ENCODE peak calls at places on chromosomes 2 and 18, in eight cellular contexts. Y is AG04449, P is RWPE1, I is cardiac fibroblast, E is HFFc6, Q is progenitor cell of endocrine pancreas, R is K562, W is neural crest cell. F is an unnamed sample.

GRCh38 chr18:26480897-26481795 is 67.2 kb downstream of the KCTD1 start:
- DNase-seq in Y (peak), P (peak), I (peak), E (peak), Q (no peak), R (no peak), W (no peak), F (peak)

GRCh38 chr2:238968616-238969394 is 120.9 kb downstream of the TWIST2 start:
- DNase-seq in Y (no peak), P (no peak), I (no peak), E (no peak), Q (no peak), R (no peak), W (no peak), F (no peak)

GRCh38 chr2:134660619-134661403 is 58.0 kb downstream of the TMEM163 start:
- DNase-seq in Y (no peak), P (no peak), I (no peak), E (no peak), Q (no peak), R (no peak), W (no peak), F (no peak)

GRCh38 chr18:57581301-57581934 is 5.1 kb downstream of the FECH start:
- DNase-seq in Y (no peak), P (no peak), I (no peak), E (no peak), Q (no peak), R (no peak), W (no peak), F (no peak)

GRCh38 chr2:57701391-57701791 is 345.2 kb upstream of the VRK2 start:
- DNase-seq in Y (peak), P (no peak), I (peak), E (peak), Q (no peak), R (no peak), W (no peak), F (peak)

GRCh38 chr2:192500550-192501200 is 305.9 kb upstream of the TMEFF2 start:
- DNase-seq in Y (no peak), P (peak), I (peak), E (peak), Q (no peak), R (no peak), W (no peak), F (peak)

GRCh38 chr2:240576436-240577205 is 8.3 kb downstream of the RNPEPL1 start:
- DNase-seq in Y (no peak), P (no peak), I (no peak), E (no peak), Q (no peak), R (no peak), W (no peak), F (no peak)

GRCh38 chr2:18117592-18117991 is 239.1 kb downstream of the KCNS3 start:
- DNase-seq in Y (no peak), P (peak), I (peak), E (peak), Q (no peak), R (no peak), W (peak), F (peak)

GRCh38 chr2:56170988-56171387 is 12.8 kb upstream of the CCDC85A start:
- DNase-seq in Y (no peak), P (no peak), I (no peak), E (no peak), Q (no peak), R (no peak), W (no peak), F (no peak)

GRCh38 chr2:80256396-80257167 is 48.0 kb downstream of the LRRTM1 start:
- DNase-seq in Y (no peak), P (peak), I (peak), E (peak), Q (no peak), R (peak), W (no peak), F (no peak)

GRCh38 chr2:44805391-44805790 is 136.1 kb upstream of the SIX3 start:
- DNase-seq in Y (no peak), P (no peak), I (no peak), E (no peak), Q (no peak), R (no peak), W (no peak), F (no peak)

DNA sequence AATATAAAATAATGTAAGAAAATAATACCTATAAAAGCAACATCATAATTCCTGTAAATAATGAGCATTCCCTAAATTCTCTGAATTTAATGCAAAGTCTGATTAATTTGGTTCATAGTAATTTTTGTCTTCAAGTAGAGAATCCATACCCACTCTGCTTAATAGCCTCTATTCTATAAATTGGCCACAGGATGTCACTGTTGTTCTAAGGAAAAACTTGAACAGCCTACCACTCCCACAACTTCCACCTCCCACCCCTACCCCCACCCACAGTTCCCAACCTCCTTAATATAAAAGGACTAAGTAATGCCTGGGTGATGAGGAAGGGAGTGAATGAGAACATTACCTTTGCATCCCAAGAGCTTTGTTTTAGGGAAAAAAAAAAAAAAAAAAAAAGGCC is 27.2 kb upstream of the BBS5 start:
- DNase-seq in Y (no peak), P (peak), I (peak), E (peak), Q (no peak), R (peak), W (no peak), F (no peak)
- TF ChIP-seq CTCF in Y (peak), P (peak), I (peak), E (peak), Q (peak), R (peak), W (peak), F (peak)

DNA sequence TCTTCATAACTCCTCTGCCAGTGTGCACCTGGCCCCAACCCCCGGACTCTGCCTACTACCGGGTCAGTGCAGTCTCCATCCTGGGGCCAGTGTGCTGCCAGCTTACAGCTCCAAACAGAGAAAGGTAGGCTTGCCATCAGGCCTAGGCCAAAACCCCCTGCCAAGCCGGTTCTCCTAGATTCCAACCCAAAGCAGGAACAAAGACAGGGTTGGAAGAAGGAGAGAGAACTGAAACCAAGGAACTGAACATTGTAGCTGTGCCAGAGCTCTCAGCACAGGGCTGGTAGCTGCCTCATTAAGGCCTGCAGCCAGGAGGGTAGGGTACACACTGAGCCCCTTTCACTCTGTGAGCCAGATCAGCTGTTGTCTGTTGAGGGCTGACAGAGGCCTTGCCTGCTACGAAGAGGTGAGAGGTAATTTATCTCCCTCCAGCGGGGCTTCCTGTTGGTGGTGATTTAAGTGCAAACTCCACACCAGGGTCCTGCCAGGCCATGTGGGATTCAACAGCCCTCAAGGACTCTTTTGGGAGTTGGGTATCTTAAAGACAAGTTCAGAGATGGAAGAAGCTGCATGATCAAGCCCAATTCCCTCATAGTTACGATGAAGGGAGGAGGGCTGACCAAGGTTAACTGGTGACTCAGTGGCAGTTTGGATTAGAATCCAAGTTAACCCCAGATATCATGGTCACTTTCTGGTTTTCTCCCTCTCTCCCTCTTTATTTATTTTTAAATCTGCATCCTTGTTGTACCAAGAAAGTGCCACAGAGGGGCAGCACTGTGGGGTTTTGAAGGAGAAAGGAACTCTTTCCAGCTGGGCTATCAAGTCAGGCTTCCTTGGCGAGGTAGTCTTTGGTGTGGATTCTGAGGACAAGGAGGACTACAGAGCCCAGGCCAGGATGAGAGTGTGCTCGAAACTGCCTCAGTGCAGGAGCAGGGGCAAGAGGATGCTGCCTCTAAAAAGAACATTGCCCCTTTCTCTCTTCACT is 48.1 kb downstream of the CYRIA start:
- DNase-seq in Y (no peak), P (peak), I (peak), E (no peak), Q (no peak), R (peak), W (peak), F (no peak)
- TF ChIP-seq CTCF in Y (peak), P (no peak), I (peak), E (peak), Q (peak), R (peak), W (peak), F (peak)

GRCh38 chr2:54902763-54903162 is 147.5 kb downstream of the RTN4 start:
- DNase-seq in Y (no peak), P (no peak), I (no peak), E (no peak), Q (no peak), R (no peak), W (no peak), F (no peak)

GRCh38 chr2:54897420-54898310 is 152.6 kb downstream of the RTN4 start:
- DNase-seq in Y (no peak), P (no peak), I (no peak), E (no peak), Q (no peak), R (no peak), W (no peak), F (no peak)

GRCh38 chr2:54898451-54899226 is 151.6 kb downstream of the RTN4 start:
- DNase-seq in Y (no peak), P (no peak), I (no peak), E (no peak), Q (no peak), R (no peak), W (no peak), F (no peak)

GRCh38 chr2:54901224-54901986 is 148.8 kb downstream of the RTN4 start:
- DNase-seq in Y (no peak), P (no peak), I (no peak), E (no peak), Q (no peak), R (no peak), W (no peak), F (no peak)

DNA sequence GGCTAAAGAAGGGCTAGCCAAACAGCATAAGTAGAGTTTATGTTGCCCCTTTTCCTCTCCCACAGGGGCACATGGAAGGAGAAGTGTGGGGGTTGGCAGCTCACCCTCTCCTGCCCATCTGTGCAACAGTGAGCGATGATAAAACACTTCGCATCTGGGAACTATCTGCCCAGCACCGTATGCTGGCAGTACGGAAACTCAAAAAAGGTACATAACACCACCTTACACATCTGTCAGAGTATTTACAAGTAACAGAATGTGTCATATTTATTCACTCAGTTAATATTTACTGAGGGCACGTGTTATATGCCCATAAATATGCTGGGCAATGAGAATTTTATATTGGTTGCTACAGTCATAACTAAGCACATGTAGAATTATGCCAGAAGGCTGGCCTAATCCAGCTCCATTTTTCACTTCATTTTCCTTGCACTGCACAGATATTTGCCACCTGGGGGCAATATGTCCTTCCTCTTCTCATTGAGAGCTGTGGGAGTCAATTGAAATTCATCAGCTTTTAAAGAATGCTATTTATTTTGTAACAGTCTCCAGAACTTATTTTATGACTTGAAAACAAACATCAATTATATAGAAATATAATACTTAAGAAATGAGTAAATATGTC is 150.6 kb downstream of the RTN4 start:
- DNase-seq in Y (no peak), P (peak), I (peak), E (peak), Q (no peak), R (no peak), W (no peak), F (no peak)
- TF ChIP-seq CTCF in Y (peak), P (peak), I (peak), E (peak), Q (peak), R (peak), W (peak), F (peak)

GRCh38 chr2:120520929-120521912 is 175.3 kb downstream of the INHBB start:
- DNase-seq in Y (no peak), P (peak), I (peak), E (no peak), Q (peak), R (peak), W (peak), F (no peak)
- TF ChIP-seq CTCF in Y (peak), P (peak), I (peak), E (peak), Q (peak), R (peak), W (peak), F (peak)

DNA sequence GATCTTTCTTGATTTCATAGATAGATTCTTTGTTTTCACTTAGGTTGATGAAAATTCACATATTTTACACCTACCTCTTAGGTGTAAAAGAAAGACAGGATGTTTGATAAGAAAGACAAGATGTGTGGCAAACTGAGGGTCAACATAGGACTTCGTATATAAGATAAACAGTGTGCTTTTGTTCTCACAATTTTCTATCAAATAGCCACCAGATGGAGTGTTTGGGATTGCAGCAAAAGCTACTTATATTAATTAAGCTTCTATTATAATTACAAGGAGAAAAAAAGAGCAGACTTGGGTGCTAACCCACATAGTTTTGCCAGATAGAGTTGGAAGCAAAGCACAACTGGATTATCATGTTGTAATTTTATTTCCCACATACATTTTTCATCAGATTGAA is 232.9 kb downstream of the CDH7 start:
- DNase-seq in Y (no peak), P (no peak), I (no peak), E (no peak), Q (no peak), R (no peak), W (no peak), F (no peak)
- TF ChIP-seq CTCF in Y (no peak), P (no peak), I (no peak), E (no peak), Q (no peak), R (no peak), W (peak), F (peak)